ENCODE peak calls at places on chromosomes 4 and X, in five cellular contexts. M is H1, F is A549, C is HCT116, Q is SK-N-SH. N is an unnamed sample.

GRCh38 chr4:108854781-108855180 is 91.9 kb upstream of the ETNPPL start:
- DNase-seq in M (no peak), C (no peak), F (no peak), Q (no peak), N (no peak)

GRCh38 chr4:1682860-1683259 is 1.3 kb downstream of the FAM53A start:
- DNase-seq in F (no peak), M (no peak), Q (no peak), C (no peak), N (no peak)

GRCh38 chr4:96739101-96739500 is 899.2 kb downstream of the PDHA2 start:
- DNase-seq in C (no peak), M (no peak), Q (no peak), F (no peak), N (no peak)

GRCh38 chr4:113276448-113277158 is 227.2 kb downstream of the ANK2 start:
- DNase-seq in C (no peak), Q (no peak), F (no peak), M (no peak), N (no peak)

GRCh38 chrX:124086411-124086810 is 124.9 kb downstream of the STAG2 start:
- DNase-seq in M (no peak), F (no peak), Q (no peak), C (no peak), N (no peak)

GRCh38 chr4:47195706-47196105 is 164.3 kb downstream of the GABRB1 start:
- DNase-seq in C (no peak), M (no peak), F (no peak), Q (no peak), N (no peak)

GRCh38 chr4:188178276-188178675 is 39.0 kb downstream of the TRIML1 start:
- DNase-seq in Q (no peak), F (peak), M (no peak), C (no peak), N (no peak)

GRCh38 chr4:170089743-170090666 is at the start of gene AADAT:
- DNase-seq in C (peak), F (peak), Q (peak), M (peak), N (peak)

GRCh38 chr4:7779194-7779768 is 160.4 kb downstream of the AFAP1 start:
- DNase-seq in Q (no peak), F (no peak), M (no peak), C (no peak), N (no peak)

GRCh38 chr4:13627185-13627605 is 330 bp downstream of the BOD1L1 start:
- DNase-seq in C (no peak), M (no peak), F (no peak), Q (no peak), N (peak)

GRCh38 chr4:171017596-171017995 is 795.6 kb upstream of the GALNTL6 start:
- DNase-seq in F (no peak), Q (no peak), C (no peak), M (no peak), N (no peak)

GRCh38 chr4:3369781-3370660 is 71.7 kb upstream of the HGFAC start:
- DNase-seq in C (no peak), F (no peak), Q (peak), M (peak), N (peak)

GRCh38 chr4:80989921-80990544 is 40.5 kb upstream of the BMP3 start:
- DNase-seq in F (peak), C (peak), M (peak), Q (peak), N (peak)

GRCh38 chr4:125732682-125733081 is 417.9 kb downstream of the FAT4 start:
- DNase-seq in F (no peak), C (no peak), M (no peak), Q (no peak), N (no peak)

GRCh38 chr4:4327652-4328121 is 37.6 kb downstream of the ZBTB49 start:
- DNase-seq in C (no peak), M (peak), Q (peak), F (peak), N (peak)

GRCh38 chrX:54891573-54891972 is 29.1 kb upstream of the TRO start:
- DNase-seq in M (no peak), Q (peak), F (peak), C (peak), N (peak)

DNA sequence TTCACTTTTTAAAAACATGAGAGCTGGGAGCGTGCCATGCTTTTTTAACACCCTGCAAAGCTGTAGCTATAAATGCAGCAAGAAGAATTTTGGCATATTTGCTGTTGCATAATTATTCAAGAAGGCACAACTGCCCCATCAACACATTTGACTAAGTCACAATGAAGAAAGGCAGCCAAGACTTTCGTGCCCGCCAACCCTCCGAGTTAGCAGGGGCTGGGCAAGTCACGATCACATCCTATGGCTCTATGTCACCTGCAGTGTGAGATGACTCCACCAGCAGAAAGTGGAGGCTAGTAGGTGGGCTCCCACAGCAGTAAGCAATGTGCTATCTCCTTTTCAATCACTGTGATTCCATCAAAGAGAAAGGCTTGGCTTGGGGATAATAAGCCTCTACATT is 214.7 kb downstream of the DHX15 start:
- DNase-seq in F (no peak), M (no peak), C (no peak), Q (no peak), N (no peak)
- TF ChIP-seq MAX in F (no peak), M (no peak), C (no peak), Q (no peak), N (no peak)

GRCh38 chr4:17921451-17921850 is 100.1 kb downstream of the LCORL start:
- DNase-seq in C (no peak), M (no peak), Q (no peak), F (no peak), N (no peak)
- H3K4me3 ChIP-seq in C (no peak), M (no peak), Q (no peak), F (no peak), N (no peak)

GRCh38 chr4:107757860-107758476 is 37.9 kb upstream of the PAPSS1 start:
- DNase-seq in C (no peak), F (peak), M (no peak), Q (peak), N (peak)
- TF ChIP-seq MAX in C (no peak), F (no peak), M (no peak), Q (no peak), N (no peak)

GRCh38 chrX:71542825-71543224 is 9.9 kb downstream of the OGT start:
- DNase-seq in M (no peak), C (no peak), Q (no peak), F (no peak), N (no peak)
- H3K4me3 ChIP-seq in M (no peak), C (no peak), Q (no peak), F (no peak), N (no peak)